ENCODE peak calls at places on chromosome 1, in seven cellular contexts. One of them, this sample, is unnamed.

GRCh38 chr1:32263744-32264143 is 12.7 kb downstream of the LCK start:
- DNase-seq in trophoblast cell: no peak
- DNase-seq in IMR-90: no peak
- DNase-seq in neuronal stem cell: no peak
- DNase-seq in mesendoderm: no peak
- DNase-seq in H1: no peak
- DNase-seq in mesenchymal stem cell: no peak
- DNase-seq in this sample: no peak

GRCh38 chr1:198212126-198212525 is 55.3 kb downstream of the NEK7 start:
- DNase-seq in trophoblast cell: peak
- DNase-seq in IMR-90: no peak
- DNase-seq in neuronal stem cell: no peak
- DNase-seq in mesendoderm: no peak
- DNase-seq in H1: no peak
- DNase-seq in mesenchymal stem cell: no peak
- DNase-seq in this sample: no peak

GRCh38 chr1:17575786-17576584 is 36.5 kb downstream of the ARHGEF10L start:
- DNase-seq in trophoblast cell: no peak
- DNase-seq in IMR-90: no peak
- DNase-seq in neuronal stem cell: no peak
- DNase-seq in mesendoderm: no peak
- DNase-seq in H1: no peak
- DNase-seq in mesenchymal stem cell: no peak
- DNase-seq in this sample: no peak

GRCh38 chr1:151936653-151937052 is 27.3 kb upstream of the THEM4 start:
- DNase-seq in trophoblast cell: no peak
- DNase-seq in IMR-90: no peak
- DNase-seq in neuronal stem cell: no peak
- DNase-seq in mesendoderm: peak
- DNase-seq in H1: no peak
- DNase-seq in mesenchymal stem cell: no peak
- DNase-seq in this sample: no peak

GRCh38 chr1:173823776-173824314 is 628 bp upstream of the DARS2 start:
- DNase-seq in trophoblast cell: peak
- DNase-seq in IMR-90: peak
- DNase-seq in neuronal stem cell: peak
- DNase-seq in mesendoderm: no peak
- DNase-seq in H1: no peak
- DNase-seq in mesenchymal stem cell: no peak
- DNase-seq in this sample: no peak

GRCh38 chr1:157380523-157380922 is 171.8 kb downstream of the FCRL5 start:
- DNase-seq in trophoblast cell: no peak
- DNase-seq in IMR-90: no peak
- DNase-seq in neuronal stem cell: no peak
- DNase-seq in mesendoderm: no peak
- DNase-seq in H1: no peak
- DNase-seq in mesenchymal stem cell: no peak
- DNase-seq in this sample: no peak

GRCh38 chr1:6001992-6002576 is 9.9 kb upstream of the NPHP4 start:
- DNase-seq in trophoblast cell: no peak
- DNase-seq in IMR-90: no peak
- DNase-seq in neuronal stem cell: no peak
- DNase-seq in mesendoderm: no peak
- DNase-seq in H1: no peak
- DNase-seq in mesenchymal stem cell: no peak
- DNase-seq in this sample: no peak

GRCh38 chr1:2214541-2215241 is 13.4 kb upstream of the SKI start:
- DNase-seq in trophoblast cell: no peak
- DNase-seq in IMR-90: no peak
- DNase-seq in neuronal stem cell: no peak
- DNase-seq in mesendoderm: no peak
- DNase-seq in H1: no peak
- DNase-seq in mesenchymal stem cell: no peak
- DNase-seq in this sample: no peak

GRCh38 chr1:48530727-48531351 is 58.8 kb upstream of the SPATA6 start:
- DNase-seq in trophoblast cell: peak
- DNase-seq in IMR-90: peak
- DNase-seq in neuronal stem cell: peak
- DNase-seq in mesendoderm: peak
- DNase-seq in H1: peak
- DNase-seq in mesenchymal stem cell: peak
- DNase-seq in this sample: peak

GRCh38 chr1:10686404-10687040 is 109.9 kb downstream of the CASZ1 start:
- DNase-seq in trophoblast cell: no peak
- DNase-seq in IMR-90: no peak
- DNase-seq in neuronal stem cell: no peak
- DNase-seq in mesendoderm: peak
- DNase-seq in H1: no peak
- DNase-seq in mesenchymal stem cell: no peak
- DNase-seq in this sample: no peak

GRCh38 chr1:55813619-55814018 is 598.5 kb upstream of the USP24 start:
- DNase-seq in trophoblast cell: peak
- DNase-seq in IMR-90: peak
- DNase-seq in neuronal stem cell: no peak
- DNase-seq in mesendoderm: no peak
- DNase-seq in H1: no peak
- DNase-seq in mesenchymal stem cell: peak
- DNase-seq in this sample: no peak

GRCh38 chr1:180254496-180254819 is 24.4 kb downstream of the LHX4 start:
- DNase-seq in trophoblast cell: no peak
- DNase-seq in IMR-90: no peak
- DNase-seq in neuronal stem cell: no peak
- DNase-seq in mesendoderm: no peak
- DNase-seq in H1: no peak
- DNase-seq in mesenchymal stem cell: no peak
- DNase-seq in this sample: no peak

GRCh38 chr1:175882192-175882591 is 138.8 kb upstream of the TNR start:
- DNase-seq in trophoblast cell: no peak
- DNase-seq in IMR-90: no peak
- DNase-seq in neuronal stem cell: no peak
- DNase-seq in mesendoderm: no peak
- DNase-seq in H1: no peak
- DNase-seq in mesenchymal stem cell: no peak
- DNase-seq in this sample: no peak

GRCh38 chr1:199123615-199124014 is 484.8 kb downstream of the PTPRC start:
- DNase-seq in trophoblast cell: peak
- DNase-seq in IMR-90: peak
- DNase-seq in neuronal stem cell: no peak
- DNase-seq in mesendoderm: no peak
- DNase-seq in H1: no peak
- DNase-seq in mesenchymal stem cell: peak
- DNase-seq in this sample: no peak

GRCh38 chr1:216750031-216750627 is 26.9 kb upstream of the ESRRG start:
- DNase-seq in trophoblast cell: peak
- DNase-seq in IMR-90: peak
- DNase-seq in neuronal stem cell: peak
- DNase-seq in mesendoderm: peak
- DNase-seq in H1: peak
- DNase-seq in mesenchymal stem cell: peak
- DNase-seq in this sample: peak

GRCh38 chr1:21320410-21321107 is 30.3 kb upstream of the ECE1 start:
- DNase-seq in trophoblast cell: no peak
- DNase-seq in IMR-90: no peak
- DNase-seq in neuronal stem cell: no peak
- DNase-seq in mesendoderm: no peak
- DNase-seq in H1: no peak
- DNase-seq in mesenchymal stem cell: peak
- DNase-seq in this sample: no peak
- H3K4ac ChIP-seq in trophoblast cell: peak
- H3K4ac ChIP-seq in IMR-90: peak
- H3K4ac ChIP-seq in neuronal stem cell: no peak
- H3K4ac ChIP-seq in mesendoderm: peak
- H3K4ac ChIP-seq in H1: no peak
- H3K4ac ChIP-seq in mesenchymal stem cell: peak
- H3K4ac ChIP-seq in this sample: no peak

GRCh38 chr1:186782791-186783190 is 46.0 kb upstream of the PLA2G4A start:
- DNase-seq in trophoblast cell: no peak
- DNase-seq in IMR-90: peak
- DNase-seq in neuronal stem cell: no peak
- DNase-seq in mesendoderm: no peak
- DNase-seq in H1: no peak
- DNase-seq in mesenchymal stem cell: no peak
- DNase-seq in this sample: no peak

GRCh38 chr1:186783193-186783592 is 45.6 kb upstream of the PLA2G4A start:
- DNase-seq in trophoblast cell: no peak
- DNase-seq in IMR-90: no peak
- DNase-seq in neuronal stem cell: no peak
- DNase-seq in mesendoderm: no peak
- DNase-seq in H1: no peak
- DNase-seq in mesenchymal stem cell: no peak
- DNase-seq in this sample: no peak

GRCh38 chr1:186790101-186790500 is 38.6 kb upstream of the PLA2G4A start:
- DNase-seq in trophoblast cell: peak
- DNase-seq in IMR-90: peak
- DNase-seq in neuronal stem cell: no peak
- DNase-seq in mesendoderm: no peak
- DNase-seq in H1: no peak
- DNase-seq in mesenchymal stem cell: no peak
- DNase-seq in this sample: no peak

GRCh38 chr1:186781731-186782130 is 47.0 kb upstream of the PLA2G4A start:
- DNase-seq in trophoblast cell: no peak
- DNase-seq in IMR-90: no peak
- DNase-seq in neuronal stem cell: no peak
- DNase-seq in mesendoderm: no peak
- DNase-seq in H1: no peak
- DNase-seq in mesenchymal stem cell: no peak
- DNase-seq in this sample: no peak

GRCh38 chr1:186785503-186785902 is 43.2 kb upstream of the PLA2G4A start:
- DNase-seq in trophoblast cell: no peak
- DNase-seq in IMR-90: no peak
- DNase-seq in neuronal stem cell: no peak
- DNase-seq in mesendoderm: no peak
- DNase-seq in H1: no peak
- DNase-seq in mesenchymal stem cell: peak
- DNase-seq in this sample: no peak
- H3K4ac ChIP-seq in trophoblast cell: no peak
- H3K4ac ChIP-seq in IMR-90: no peak
- H3K4ac ChIP-seq in neuronal stem cell: no peak
- H3K4ac ChIP-seq in mesendoderm: no peak
- H3K4ac ChIP-seq in H1: no peak
- H3K4ac ChIP-seq in mesenchymal stem cell: no peak
- H3K4ac ChIP-seq in this sample: no peak

GRCh38 chr1:110291241-110292030 is 47.7 kb upstream of the RBM15 start:
- DNase-seq in trophoblast cell: peak
- DNase-seq in IMR-90: no peak
- DNase-seq in neuronal stem cell: no peak
- DNase-seq in mesendoderm: no peak
- DNase-seq in H1: no peak
- DNase-seq in mesenchymal stem cell: no peak
- DNase-seq in this sample: no peak
- H3K4ac ChIP-seq in trophoblast cell: no peak
- H3K4ac ChIP-seq in IMR-90: no peak
- H3K4ac ChIP-seq in neuronal stem cell: no peak
- H3K4ac ChIP-seq in mesendoderm: no peak
- H3K4ac ChIP-seq in H1: no peak
- H3K4ac ChIP-seq in mesenchymal stem cell: no peak
- H3K4ac ChIP-seq in this sample: no peak

GRCh38 chr1:38125016-38125415 is 78.4 kb upstream of the POU3F1 start:
- DNase-seq in trophoblast cell: no peak
- DNase-seq in IMR-90: no peak
- DNase-seq in neuronal stem cell: no peak
- DNase-seq in mesendoderm: no peak
- DNase-seq in H1: no peak
- DNase-seq in mesenchymal stem cell: no peak
- DNase-seq in this sample: no peak
- H3K4ac ChIP-seq in trophoblast cell: no peak
- H3K4ac ChIP-seq in IMR-90: no peak
- H3K4ac ChIP-seq in neuronal stem cell: no peak
- H3K4ac ChIP-seq in mesendoderm: no peak
- H3K4ac ChIP-seq in H1: no peak
- H3K4ac ChIP-seq in mesenchymal stem cell: no peak
- H3K4ac ChIP-seq in this sample: no peak

GRCh38 chr1:154764773-154765172 is 105.3 kb downstream of the KCNN3 start:
- DNase-seq in trophoblast cell: no peak
- DNase-seq in IMR-90: no peak
- DNase-seq in neuronal stem cell: no peak
- DNase-seq in mesendoderm: no peak
- DNase-seq in H1: no peak
- DNase-seq in mesenchymal stem cell: no peak
- DNase-seq in this sample: no peak
- H3K4ac ChIP-seq in trophoblast cell: no peak
- H3K4ac ChIP-seq in IMR-90: no peak
- H3K4ac ChIP-seq in neuronal stem cell: no peak
- H3K4ac ChIP-seq in mesendoderm: no peak
- H3K4ac ChIP-seq in H1: no peak
- H3K4ac ChIP-seq in mesenchymal stem cell: no peak
- H3K4ac ChIP-seq in this sample: no peak

DNA sequence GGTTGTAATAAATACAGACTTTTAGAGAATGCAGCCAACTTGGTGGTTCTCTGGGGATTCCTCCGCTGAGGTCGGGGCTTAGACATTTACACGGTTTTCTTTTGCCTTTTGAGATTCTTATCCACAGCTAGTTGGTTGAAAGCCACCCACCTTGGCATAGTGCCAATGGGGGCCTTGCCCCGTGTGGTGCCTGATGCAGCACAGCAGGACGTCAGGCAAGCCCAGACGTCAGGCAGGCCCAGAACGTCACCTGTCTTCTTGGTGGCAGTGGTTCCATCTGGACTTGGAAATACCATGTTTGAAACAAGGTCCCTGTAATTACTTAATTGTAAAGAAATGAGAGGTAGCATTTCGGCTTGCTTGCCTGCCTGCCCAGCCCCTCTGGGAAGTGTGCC is 78.5 kb downstream of the GALNT2 start:
- DNase-seq in trophoblast cell: no peak
- DNase-seq in IMR-90: no peak
- DNase-seq in neuronal stem cell: no peak
- DNase-seq in mesendoderm: no peak
- DNase-seq in H1: no peak
- DNase-seq in mesenchymal stem cell: no peak
- DNase-seq in this sample: no peak
- H3K4ac ChIP-seq in trophoblast cell: no peak
- H3K4ac ChIP-seq in IMR-90: no peak
- H3K4ac ChIP-seq in neuronal stem cell: no peak
- H3K4ac ChIP-seq in mesendoderm: no peak
- H3K4ac ChIP-seq in H1: no peak
- H3K4ac ChIP-seq in mesenchymal stem cell: no peak
- H3K4ac ChIP-seq in this sample: no peak

This sample was measured in H9.